ENCODE peak calls at places on chromosomes 6 and 20, in five cellular contexts. One of them, this sample, is unnamed.

GRCh38 chr6:170234419-170234818 is 56.5 kb downstream of the DLL1 start:
- DNase-seq in DMS153: no peak
- DNase-seq in stimulated activated CD8-positive, alpha-beta memory T cell treated with anti-CD3 and anti-CD28 coated beads, Interleukin-4, amount 100 ng/mL, for 1 hour: no peak
- DNase-seq in mucosa of descending colon: no peak
- DNase-seq in activated T-cell treated with anti-CD3 and anti-CD28 coated beads for 1 hour: no peak
- DNase-seq in this sample: no peak

GRCh38 chr6:167112421-167112820 is 10.5 kb upstream of the CCR6 start:
- DNase-seq in activated T-cell treated with anti-CD3 and anti-CD28 coated beads for 1 hour: no peak
- DNase-seq in mucosa of descending colon: no peak
- DNase-seq in stimulated activated CD8-positive, alpha-beta memory T cell treated with anti-CD3 and anti-CD28 coated beads, Interleukin-4, amount 100 ng/mL, for 1 hour: no peak
- DNase-seq in DMS153: no peak
- DNase-seq in this sample: no peak

GRCh38 chr20:41006936-41007871 is 21.4 kb upstream of the TOP1 start:
- DNase-seq in activated T-cell treated with anti-CD3 and anti-CD28 coated beads for 1 hour: no peak
- DNase-seq in stimulated activated CD8-positive, alpha-beta memory T cell treated with anti-CD3 and anti-CD28 coated beads, Interleukin-4, amount 100 ng/mL, for 1 hour: no peak
- DNase-seq in mucosa of descending colon: no peak
- DNase-seq in DMS153: no peak
- DNase-seq in this sample: no peak

GRCh38 chr6:169075211-169075621 is 178.4 kb downstream of the THBS2 start:
- DNase-seq in stimulated activated CD8-positive, alpha-beta memory T cell treated with anti-CD3 and anti-CD28 coated beads, Interleukin-4, amount 100 ng/mL, for 1 hour: no peak
- DNase-seq in DMS153: no peak
- DNase-seq in activated T-cell treated with anti-CD3 and anti-CD28 coated beads for 1 hour: no peak
- DNase-seq in mucosa of descending colon: peak; percentile 31
- DNase-seq in this sample: no peak

GRCh38 chr6:88174906-88175305 is 8.8 kb upstream of the CNR1 start:
- DNase-seq in DMS153: no peak
- DNase-seq in stimulated activated CD8-positive, alpha-beta memory T cell treated with anti-CD3 and anti-CD28 coated beads, Interleukin-4, amount 100 ng/mL, for 1 hour: no peak
- DNase-seq in activated T-cell treated with anti-CD3 and anti-CD28 coated beads for 1 hour: no peak
- DNase-seq in mucosa of descending colon: no peak
- DNase-seq in this sample: no peak

GRCh38 chr6:83960704-83961103 is 72.9 kb upstream of the MRAP2 start:
- DNase-seq in mucosa of descending colon: no peak
- DNase-seq in activated T-cell treated with anti-CD3 and anti-CD28 coated beads for 1 hour: no peak
- DNase-seq in stimulated activated CD8-positive, alpha-beta memory T cell treated with anti-CD3 and anti-CD28 coated beads, Interleukin-4, amount 100 ng/mL, for 1 hour: no peak
- DNase-seq in DMS153: no peak
- DNase-seq in this sample: no peak

GRCh38 chr6:29627762-29628418 is 5.1 kb downstream of the GABBR1 start:
- DNase-seq in activated T-cell treated with anti-CD3 and anti-CD28 coated beads for 1 hour: peak; percentile 27
- DNase-seq in DMS153: no peak
- DNase-seq in stimulated activated CD8-positive, alpha-beta memory T cell treated with anti-CD3 and anti-CD28 coated beads, Interleukin-4, amount 100 ng/mL, for 1 hour: no peak
- DNase-seq in mucosa of descending colon: peak; percentile 65
- DNase-seq in this sample: peak; percentile 53

GRCh38 chr6:25369450-25370086 is 90.4 kb downstream of the CARMIL1 start:
- DNase-seq in mucosa of descending colon: no peak
- DNase-seq in DMS153: peak; percentile 92
- DNase-seq in activated T-cell treated with anti-CD3 and anti-CD28 coated beads for 1 hour: no peak
- DNase-seq in stimulated activated CD8-positive, alpha-beta memory T cell treated with anti-CD3 and anti-CD28 coated beads, Interleukin-4, amount 100 ng/mL, for 1 hour: no peak
- DNase-seq in this sample: peak; percentile 91

GRCh38 chr20:1757606-1758507 is 100.3 kb upstream of the SIRPG start:
- DNase-seq in mucosa of descending colon: no peak
- DNase-seq in activated T-cell treated with anti-CD3 and anti-CD28 coated beads for 1 hour: no peak
- DNase-seq in stimulated activated CD8-positive, alpha-beta memory T cell treated with anti-CD3 and anti-CD28 coated beads, Interleukin-4, amount 100 ng/mL, for 1 hour: no peak
- DNase-seq in DMS153: no peak
- DNase-seq in this sample: no peak

GRCh38 chr6:151240036-151240685 is 394 bp downstream of the AKAP12 start:
- DNase-seq in mucosa of descending colon: peak; percentile 52
- DNase-seq in activated T-cell treated with anti-CD3 and anti-CD28 coated beads for 1 hour: no peak
- DNase-seq in stimulated activated CD8-positive, alpha-beta memory T cell treated with anti-CD3 and anti-CD28 coated beads, Interleukin-4, amount 100 ng/mL, for 1 hour: no peak
- DNase-seq in DMS153: no peak
- DNase-seq in this sample: peak; percentile 69

GRCh38 chr6:111657146-111657545 is 51.5 kb upstream of the TRAF3IP2 start:
- DNase-seq in activated T-cell treated with anti-CD3 and anti-CD28 coated beads for 1 hour: no peak
- DNase-seq in mucosa of descending colon: no peak
- DNase-seq in DMS153: no peak
- DNase-seq in stimulated activated CD8-positive, alpha-beta memory T cell treated with anti-CD3 and anti-CD28 coated beads, Interleukin-4, amount 100 ng/mL, for 1 hour: no peak
- DNase-seq in this sample: no peak

GRCh38 chr20:40883097-40883496 is 145.5 kb upstream of the TOP1 start:
- DNase-seq in stimulated activated CD8-positive, alpha-beta memory T cell treated with anti-CD3 and anti-CD28 coated beads, Interleukin-4, amount 100 ng/mL, for 1 hour: no peak
- DNase-seq in DMS153: no peak
- DNase-seq in activated T-cell treated with anti-CD3 and anti-CD28 coated beads for 1 hour: no peak
- DNase-seq in mucosa of descending colon: no peak
- DNase-seq in this sample: peak; percentile 12

GRCh38 chr6:90403489-90404381 is 107.1 kb upstream of the BACH2 start:
- DNase-seq in mucosa of descending colon: no peak
- DNase-seq in activated T-cell treated with anti-CD3 and anti-CD28 coated beads for 1 hour: no peak
- DNase-seq in stimulated activated CD8-positive, alpha-beta memory T cell treated with anti-CD3 and anti-CD28 coated beads, Interleukin-4, amount 100 ng/mL, for 1 hour: no peak
- DNase-seq in DMS153: no peak
- DNase-seq in this sample: no peak

GRCh38 chr6:126152346-126152745 is 166.0 kb downstream of the TRMT11 start:
- DNase-seq in activated T-cell treated with anti-CD3 and anti-CD28 coated beads for 1 hour: no peak
- DNase-seq in mucosa of descending colon: no peak
- DNase-seq in stimulated activated CD8-positive, alpha-beta memory T cell treated with anti-CD3 and anti-CD28 coated beads, Interleukin-4, amount 100 ng/mL, for 1 hour: no peak
- DNase-seq in DMS153: no peak
- DNase-seq in this sample: no peak

GRCh38 chr6:707576-708236 is 14.8 kb upstream of the EXOC2 start:
- DNase-seq in stimulated activated CD8-positive, alpha-beta memory T cell treated with anti-CD3 and anti-CD28 coated beads, Interleukin-4, amount 100 ng/mL, for 1 hour: no peak
- DNase-seq in DMS153: no peak
- DNase-seq in mucosa of descending colon: no peak
- DNase-seq in activated T-cell treated with anti-CD3 and anti-CD28 coated beads for 1 hour: no peak
- DNase-seq in this sample: no peak

GRCh38 chr20:41476013-41476441 is 109.4 kb upstream of the EMILIN3 start:
- DNase-seq in activated T-cell treated with anti-CD3 and anti-CD28 coated beads for 1 hour: no peak
- DNase-seq in stimulated activated CD8-positive, alpha-beta memory T cell treated with anti-CD3 and anti-CD28 coated beads, Interleukin-4, amount 100 ng/mL, for 1 hour: no peak
- DNase-seq in DMS153: peak; percentile 86
- DNase-seq in mucosa of descending colon: no peak
- DNase-seq in this sample: peak; percentile 87

GRCh38 chr20:41173791-41174341 is 36.5 kb downstream of the PLCG1 start:
- DNase-seq in stimulated activated CD8-positive, alpha-beta memory T cell treated with anti-CD3 and anti-CD28 coated beads, Interleukin-4, amount 100 ng/mL, for 1 hour: no peak
- DNase-seq in activated T-cell treated with anti-CD3 and anti-CD28 coated beads for 1 hour: no peak
- DNase-seq in mucosa of descending colon: no peak
- DNase-seq in DMS153: no peak
- DNase-seq in this sample: no peak

GRCh38 chr6:52661551-52661950 is 9.4 kb upstream of the TMEM14A start:
- DNase-seq in stimulated activated CD8-positive, alpha-beta memory T cell treated with anti-CD3 and anti-CD28 coated beads, Interleukin-4, amount 100 ng/mL, for 1 hour: no peak
- DNase-seq in mucosa of descending colon: no peak
- DNase-seq in DMS153: no peak
- DNase-seq in activated T-cell treated with anti-CD3 and anti-CD28 coated beads for 1 hour: no peak
- DNase-seq in this sample: no peak

GRCh38 chr6:133548409-133548808 is 307.3 kb downstream of the EYA4 start:
- DNase-seq in activated T-cell treated with anti-CD3 and anti-CD28 coated beads for 1 hour: no peak
- DNase-seq in mucosa of descending colon: no peak
- DNase-seq in DMS153: no peak
- DNase-seq in stimulated activated CD8-positive, alpha-beta memory T cell treated with anti-CD3 and anti-CD28 coated beads, Interleukin-4, amount 100 ng/mL, for 1 hour: no peak
- DNase-seq in this sample: no peak